ENCODE peak calls at places on chromosomes 5 and 9, in nine cellular contexts. One of them, this sample, is unnamed.

GRCh38 chr5:172740483-172741205 is 30.4 kb downstream of the DUSP1 start:
- DNase-seq in aorta: peak; percentile 93
- DNase-seq in spleen: no peak
- DNase-seq in stromal cell of bone marrow: peak; percentile 93
- DNase-seq in HuH-7: no peak
- DNase-seq in pons: no peak
- DNase-seq in germinal center: no peak
- DNase-seq in T-helper 2 cell: no peak
- DNase-seq in NCI-H345: no peak
- DNase-seq in this sample: no peak

GRCh38 chr9:91951944-91952520 is 2.0 kb upstream of the ROR2 start:
- DNase-seq in aorta: no peak
- DNase-seq in spleen: no peak
- DNase-seq in stromal cell of bone marrow: no peak
- DNase-seq in HuH-7: no peak
- DNase-seq in pons: no peak
- DNase-seq in germinal center: no peak
- DNase-seq in T-helper 2 cell: no peak
- DNase-seq in NCI-H345: no peak
- DNase-seq in this sample: no peak

GRCh38 chr5:57407391-57407790 is 75.2 kb downstream of the ACTBL2 start:
- DNase-seq in aorta: no peak
- DNase-seq in spleen: no peak
- DNase-seq in stromal cell of bone marrow: no peak
- DNase-seq in HuH-7: no peak
- DNase-seq in pons: no peak
- DNase-seq in germinal center: no peak
- DNase-seq in T-helper 2 cell: no peak
- DNase-seq in NCI-H345: no peak
- DNase-seq in this sample: no peak

GRCh38 chr5:98631311-98632054 is 142.0 kb upstream of the RGMB start:
- DNase-seq in aorta: no peak
- DNase-seq in spleen: no peak
- DNase-seq in stromal cell of bone marrow: peak; percentile 60
- DNase-seq in HuH-7: no peak
- DNase-seq in pons: no peak
- DNase-seq in germinal center: no peak
- DNase-seq in T-helper 2 cell: no peak
- DNase-seq in NCI-H345: no peak
- DNase-seq in this sample: no peak

GRCh38 chr5:173317091-173317685 is 11.0 kb downstream of the STC2 start:
- DNase-seq in aorta: no peak
- DNase-seq in spleen: peak; percentile 62
- DNase-seq in stromal cell of bone marrow: no peak
- DNase-seq in HuH-7: no peak
- DNase-seq in pons: no peak
- DNase-seq in germinal center: no peak
- DNase-seq in T-helper 2 cell: no peak
- DNase-seq in NCI-H345: no peak
- DNase-seq in this sample: no peak

GRCh38 chr5:151065609-151066008 is 15.2 kb downstream of the TNIP1 start:
- DNase-seq in aorta: no peak
- DNase-seq in spleen: no peak
- DNase-seq in stromal cell of bone marrow: no peak
- DNase-seq in HuH-7: no peak
- DNase-seq in pons: no peak
- DNase-seq in germinal center: no peak
- DNase-seq in T-helper 2 cell: no peak
- DNase-seq in NCI-H345: no peak
- DNase-seq in this sample: no peak

GRCh38 chr5:147554285-147554817 is 44.5 kb upstream of the DPYSL3 start:
- DNase-seq in aorta: no peak
- DNase-seq in spleen: no peak
- DNase-seq in stromal cell of bone marrow: peak; percentile 86
- DNase-seq in HuH-7: no peak
- DNase-seq in pons: no peak
- DNase-seq in germinal center: no peak
- DNase-seq in T-helper 2 cell: no peak
- DNase-seq in NCI-H345: no peak
- DNase-seq in this sample: no peak

GRCh38 chr9:2761424-2761823 is 44.1 kb downstream of the KCNV2 start:
- DNase-seq in aorta: no peak
- DNase-seq in spleen: no peak
- DNase-seq in stromal cell of bone marrow: no peak
- DNase-seq in HuH-7: no peak
- DNase-seq in pons: no peak
- DNase-seq in germinal center: no peak
- DNase-seq in T-helper 2 cell: no peak
- DNase-seq in NCI-H345: no peak
- DNase-seq in this sample: peak; percentile 15

GRCh38 chr9:128091144-128091543 is 23.1 kb downstream of the SLC25A25 start:
- DNase-seq in aorta: peak; percentile 89
- DNase-seq in spleen: peak; percentile 54
- DNase-seq in stromal cell of bone marrow: peak; percentile 88
- DNase-seq in HuH-7: no peak
- DNase-seq in pons: peak; percentile 87
- DNase-seq in germinal center: no peak
- DNase-seq in T-helper 2 cell: no peak
- DNase-seq in NCI-H345: no peak
- DNase-seq in this sample: no peak

GRCh38 chr5:57889558-57889957 is 406.9 kb upstream of the ACTBL2 start:
- DNase-seq in aorta: no peak
- DNase-seq in spleen: no peak
- DNase-seq in stromal cell of bone marrow: peak; percentile 24
- DNase-seq in HuH-7: peak; percentile 17
- DNase-seq in pons: no peak
- DNase-seq in germinal center: no peak
- DNase-seq in T-helper 2 cell: no peak
- DNase-seq in NCI-H345: no peak
- DNase-seq in this sample: no peak

GRCh38 chr5:5380298-5380697 is 42.2 kb upstream of the ICE1 start:
- DNase-seq in aorta: no peak
- DNase-seq in spleen: no peak
- DNase-seq in stromal cell of bone marrow: no peak
- DNase-seq in HuH-7: no peak
- DNase-seq in pons: peak; percentile 91
- DNase-seq in germinal center: no peak
- DNase-seq in T-helper 2 cell: no peak
- DNase-seq in NCI-H345: no peak
- DNase-seq in this sample: no peak

GRCh38 chr5:181098642-181099452 is 32.1 kb downstream of the OR2V1 start:
- DNase-seq in aorta: no peak
- DNase-seq in spleen: no peak
- DNase-seq in stromal cell of bone marrow: no peak
- DNase-seq in HuH-7: no peak
- DNase-seq in pons: no peak
- DNase-seq in germinal center: no peak
- DNase-seq in T-helper 2 cell: no peak
- DNase-seq in NCI-H345: no peak
- DNase-seq in this sample: no peak

GRCh38 chr5:154103223-154103622 is 64.5 kb downstream of the MFAP3 start:
- DNase-seq in aorta: no peak
- DNase-seq in spleen: no peak
- DNase-seq in stromal cell of bone marrow: no peak
- DNase-seq in HuH-7: no peak
- DNase-seq in pons: no peak
- DNase-seq in germinal center: no peak
- DNase-seq in T-helper 2 cell: no peak
- DNase-seq in NCI-H345: no peak
- DNase-seq in this sample: peak; percentile 8

This sample was measured in OCI-LY7.